ENCODE peak calls at places on chromosomes 5 and 9, in seven cellular contexts. K is HuH-7.5, N is left lung, C is EL, T is brain microvascular endothelial cell, Q is RKO, H is SJCRH30. A is an unnamed sample.

GRCh38 chr9:69193685-69194032 is 19.6 kb downstream of the TJP2 start:
- DNase-seq in K (no peak), N (no peak), C (no peak), T (no peak), Q (no peak), H (no peak), A (no peak)

GRCh38 chr5:78600656-78601452 is 47.7 kb downstream of the LHFPL2 start:
- DNase-seq in K (no peak), N (no peak), C (peak), T (peak), Q (no peak), H (no peak), A (no peak)

GRCh38 chr5:148474025-148474511 is 90.3 kb downstream of the FBXO38 start:
- DNase-seq in K (no peak), N (no peak), C (peak), T (peak), Q (no peak), H (no peak), A (peak)

GRCh38 chr5:143976055-143976454 is 164.1 kb downstream of the HMHB1 start:
- DNase-seq in K (no peak), N (no peak), C (no peak), T (no peak), Q (no peak), H (no peak), A (no peak)

GRCh38 chr5:152306386-152306785 is 98.7 kb downstream of the NMUR2 start:
- DNase-seq in K (no peak), N (no peak), C (no peak), T (no peak), Q (no peak), H (no peak), A (no peak)

GRCh38 chr9:6965566-6965965 is 207.8 kb downstream of the KDM4C start:
- DNase-seq in K (no peak), N (no peak), C (no peak), T (no peak), Q (no peak), H (no peak), A (no peak)

GRCh38 chr9:123419721-123420559 is 63.9 kb downstream of the CRB2 start:
- DNase-seq in K (no peak), N (peak), C (no peak), T (no peak), Q (no peak), H (no peak), A (no peak)

GRCh38 chr5:110616009-110616408 is 110.5 kb downstream of the TMEM232 start:
- DNase-seq in K (no peak), N (no peak), C (no peak), T (no peak), Q (no peak), H (no peak), A (no peak)

GRCh38 chr5:102596951-102597350 is 98.2 kb upstream of the SLCO6A1 start:
- DNase-seq in K (no peak), N (no peak), C (peak), T (no peak), Q (no peak), H (no peak), A (no peak)

GRCh38 chr5:175743676-175744210 is 85.9 kb downstream of the HRH2 start:
- DNase-seq in K (no peak), N (no peak), C (peak), T (peak), Q (peak), H (no peak), A (peak)

A was measured in RWPE1.